ENCODE peak calls at places on chromosome 3, in ten cellular contexts. One of them, this sample, is unnamed.
A peak's percentile ranks its signal among the peaks of the same experiment; 100 is the strongest.

GRCh38 chr3:24222165-24222805 is 272.4 kb downstream of the THRB start:
- DNase-seq in cardiac muscle cell: no peak
- DNase-seq in AG09309: peak; percentile 55
- DNase-seq in dorsolateral prefrontal cortex: no peak
- DNase-seq in uterus: no peak
- DNase-seq in left lung: no peak
- DNase-seq in PC-9: no peak
- DNase-seq in NB4: no peak
- DNase-seq in activated CD8-positive, alpha-beta T cell treated with anti-CD3 and anti-CD28 coated beads for 36 hours: no peak
- DNase-seq in neural crest cell: no peak
- DNase-seq in this sample: no peak

GRCh38 chr3:56940331-56940730 is 120.1 kb upstream of the SPATA12 start:
- DNase-seq in AG09309: no peak
- DNase-seq in PC-9: no peak
- DNase-seq in dorsolateral prefrontal cortex: peak; percentile 32
- DNase-seq in NB4: no peak
- DNase-seq in neural crest cell: no peak
- DNase-seq in uterus: no peak
- DNase-seq in activated CD8-positive, alpha-beta T cell treated with anti-CD3 and anti-CD28 coated beads for 36 hours: no peak
- DNase-seq in left lung: no peak
- DNase-seq in cardiac muscle cell: no peak
- DNase-seq in this sample: no peak

GRCh38 chr3:134008630-134009156 is 21.0 kb downstream of the SLCO2A1 start:
- DNase-seq in dorsolateral prefrontal cortex: no peak
- DNase-seq in PC-9: peak; percentile 72
- DNase-seq in AG09309: peak; percentile 67
- DNase-seq in activated CD8-positive, alpha-beta T cell treated with anti-CD3 and anti-CD28 coated beads for 36 hours: no peak
- DNase-seq in left lung: no peak
- DNase-seq in cardiac muscle cell: no peak
- DNase-seq in neural crest cell: no peak
- DNase-seq in NB4: no peak
- DNase-seq in uterus: no peak
- DNase-seq in this sample: no peak

GRCh38 chr3:156321934-156322333 is 201.6 kb downstream of the KCNAB1 start:
- DNase-seq in dorsolateral prefrontal cortex: no peak
- DNase-seq in PC-9: no peak
- DNase-seq in cardiac muscle cell: no peak
- DNase-seq in AG09309: no peak
- DNase-seq in uterus: no peak
- DNase-seq in NB4: no peak
- DNase-seq in left lung: no peak
- DNase-seq in neural crest cell: no peak
- DNase-seq in activated CD8-positive, alpha-beta T cell treated with anti-CD3 and anti-CD28 coated beads for 36 hours: no peak
- DNase-seq in this sample: no peak

GRCh38 chr3:56320907-56321306 is 147.4 kb downstream of the ERC2 start:
- DNase-seq in activated CD8-positive, alpha-beta T cell treated with anti-CD3 and anti-CD28 coated beads for 36 hours: no peak
- DNase-seq in PC-9: no peak
- DNase-seq in uterus: no peak
- DNase-seq in dorsolateral prefrontal cortex: no peak
- DNase-seq in neural crest cell: no peak
- DNase-seq in left lung: no peak
- DNase-seq in NB4: no peak
- DNase-seq in cardiac muscle cell: no peak
- DNase-seq in AG09309: no peak
- DNase-seq in this sample: no peak

GRCh38 chr3:181316481-181316880 is 326.9 kb upstream of the DNAJC19 start:
- DNase-seq in uterus: no peak
- DNase-seq in dorsolateral prefrontal cortex: no peak
- DNase-seq in activated CD8-positive, alpha-beta T cell treated with anti-CD3 and anti-CD28 coated beads for 36 hours: peak; percentile 3
- DNase-seq in PC-9: no peak
- DNase-seq in neural crest cell: peak; percentile 15
- DNase-seq in NB4: peak; percentile 33
- DNase-seq in left lung: no peak
- DNase-seq in AG09309: no peak
- DNase-seq in cardiac muscle cell: peak; percentile 52
- DNase-seq in this sample: no peak

GRCh38 chr3:192812736-192813383 is 85.5 kb upstream of the FGF12 start:
- DNase-seq in neural crest cell: peak; percentile 50
- DNase-seq in cardiac muscle cell: peak; percentile 62
- DNase-seq in NB4: peak; percentile 54
- DNase-seq in activated CD8-positive, alpha-beta T cell treated with anti-CD3 and anti-CD28 coated beads for 36 hours: peak; percentile 41
- DNase-seq in AG09309: peak; percentile 43
- DNase-seq in uterus: no peak
- DNase-seq in dorsolateral prefrontal cortex: peak; percentile 37
- DNase-seq in left lung: no peak
- DNase-seq in PC-9: peak; percentile 71
- DNase-seq in this sample: no peak

GRCh38 chr3:117019082-117019713 is 309.6 kb downstream of the TUSC7 start:
- DNase-seq in NB4: peak; percentile 56
- DNase-seq in PC-9: no peak
- DNase-seq in dorsolateral prefrontal cortex: peak; percentile 31
- DNase-seq in left lung: no peak
- DNase-seq in uterus: peak; percentile 53
- DNase-seq in cardiac muscle cell: peak; percentile 75
- DNase-seq in neural crest cell: peak; percentile 59
- DNase-seq in activated CD8-positive, alpha-beta T cell treated with anti-CD3 and anti-CD28 coated beads for 36 hours: peak; percentile 54
- DNase-seq in AG09309: peak; percentile 20
- DNase-seq in this sample: peak; percentile 48

GRCh38 chr3:8723612-8724011 is 10.0 kb upstream of the CAV3 start:
- DNase-seq in left lung: no peak
- DNase-seq in dorsolateral prefrontal cortex: no peak
- DNase-seq in activated CD8-positive, alpha-beta T cell treated with anti-CD3 and anti-CD28 coated beads for 36 hours: no peak
- DNase-seq in uterus: no peak
- DNase-seq in NB4: no peak
- DNase-seq in cardiac muscle cell: no peak
- DNase-seq in AG09309: no peak
- DNase-seq in neural crest cell: no peak
- DNase-seq in PC-9: no peak
- DNase-seq in this sample: no peak

GRCh38 chr3:175911937-175912336 is 1052.8 kb downstream of the NAALADL2 start:
- DNase-seq in left lung: no peak
- DNase-seq in AG09309: no peak
- DNase-seq in activated CD8-positive, alpha-beta T cell treated with anti-CD3 and anti-CD28 coated beads for 36 hours: no peak
- DNase-seq in PC-9: no peak
- DNase-seq in dorsolateral prefrontal cortex: no peak
- DNase-seq in uterus: no peak
- DNase-seq in NB4: no peak
- DNase-seq in neural crest cell: no peak
- DNase-seq in cardiac muscle cell: no peak
- DNase-seq in this sample: no peak

GRCh38 chr3:88019024-88019423 is 39.8 kb downstream of the CGGBP1 start:
- DNase-seq in neural crest cell: no peak
- DNase-seq in AG09309: no peak
- DNase-seq in dorsolateral prefrontal cortex: no peak
- DNase-seq in left lung: no peak
- DNase-seq in NB4: no peak
- DNase-seq in activated CD8-positive, alpha-beta T cell treated with anti-CD3 and anti-CD28 coated beads for 36 hours: no peak
- DNase-seq in cardiac muscle cell: no peak
- DNase-seq in PC-9: no peak
- DNase-seq in uterus: no peak
- DNase-seq in this sample: no peak

GRCh38 chr3:55724851-55725250 is 237.7 kb upstream of the WNT5A start:
- DNase-seq in dorsolateral prefrontal cortex: no peak
- DNase-seq in uterus: no peak
- DNase-seq in NB4: no peak
- DNase-seq in AG09309: no peak
- DNase-seq in left lung: no peak
- DNase-seq in PC-9: no peak
- DNase-seq in neural crest cell: no peak
- DNase-seq in activated CD8-positive, alpha-beta T cell treated with anti-CD3 and anti-CD28 coated beads for 36 hours: no peak
- DNase-seq in cardiac muscle cell: no peak
- DNase-seq in this sample: no peak

GRCh38 chr3:146390967-146391366 is 78.4 kb downstream of the PLSCR2 start:
- DNase-seq in dorsolateral prefrontal cortex: no peak
- DNase-seq in left lung: no peak
- DNase-seq in neural crest cell: no peak
- DNase-seq in PC-9: no peak
- DNase-seq in NB4: no peak
- DNase-seq in cardiac muscle cell: no peak
- DNase-seq in activated CD8-positive, alpha-beta T cell treated with anti-CD3 and anti-CD28 coated beads for 36 hours: no peak
- DNase-seq in AG09309: peak; percentile 66
- DNase-seq in uterus: no peak
- DNase-seq in this sample: no peak

GRCh38 chr3:31361391-31362273 is 171.1 kb upstream of the STT3B start:
- DNase-seq in neural crest cell: no peak
- DNase-seq in left lung: no peak
- DNase-seq in PC-9: no peak
- DNase-seq in uterus: no peak
- DNase-seq in NB4: no peak
- DNase-seq in activated CD8-positive, alpha-beta T cell treated with anti-CD3 and anti-CD28 coated beads for 36 hours: no peak
- DNase-seq in cardiac muscle cell: no peak
- DNase-seq in dorsolateral prefrontal cortex: no peak
- DNase-seq in AG09309: peak; percentile 67
- DNase-seq in this sample: no peak

GRCh38 chr3:69809076-69809835 is 70.0 kb downstream of the MITF start:
- DNase-seq in activated CD8-positive, alpha-beta T cell treated with anti-CD3 and anti-CD28 coated beads for 36 hours: no peak
- DNase-seq in neural crest cell: no peak
- DNase-seq in cardiac muscle cell: no peak
- DNase-seq in NB4: no peak
- DNase-seq in AG09309: no peak
- DNase-seq in left lung: no peak
- DNase-seq in dorsolateral prefrontal cortex: no peak
- DNase-seq in uterus: no peak
- DNase-seq in PC-9: no peak
- DNase-seq in this sample: no peak
- TF ChIP-seq CTCF in activated CD8-positive, alpha-beta T cell treated with anti-CD3 and anti-CD28 coated beads for 36 hours: no peak
- TF ChIP-seq CTCF in neural crest cell: no peak
- TF ChIP-seq CTCF in cardiac muscle cell: no peak
- TF ChIP-seq CTCF in NB4: no peak
- TF ChIP-seq CTCF in AG09309: no peak
- TF ChIP-seq CTCF in left lung: no peak
- TF ChIP-seq CTCF in dorsolateral prefrontal cortex: no peak
- TF ChIP-seq CTCF in uterus: no peak
- TF ChIP-seq CTCF in PC-9: no peak
- TF ChIP-seq CTCF in this sample: no peak

DNA sequence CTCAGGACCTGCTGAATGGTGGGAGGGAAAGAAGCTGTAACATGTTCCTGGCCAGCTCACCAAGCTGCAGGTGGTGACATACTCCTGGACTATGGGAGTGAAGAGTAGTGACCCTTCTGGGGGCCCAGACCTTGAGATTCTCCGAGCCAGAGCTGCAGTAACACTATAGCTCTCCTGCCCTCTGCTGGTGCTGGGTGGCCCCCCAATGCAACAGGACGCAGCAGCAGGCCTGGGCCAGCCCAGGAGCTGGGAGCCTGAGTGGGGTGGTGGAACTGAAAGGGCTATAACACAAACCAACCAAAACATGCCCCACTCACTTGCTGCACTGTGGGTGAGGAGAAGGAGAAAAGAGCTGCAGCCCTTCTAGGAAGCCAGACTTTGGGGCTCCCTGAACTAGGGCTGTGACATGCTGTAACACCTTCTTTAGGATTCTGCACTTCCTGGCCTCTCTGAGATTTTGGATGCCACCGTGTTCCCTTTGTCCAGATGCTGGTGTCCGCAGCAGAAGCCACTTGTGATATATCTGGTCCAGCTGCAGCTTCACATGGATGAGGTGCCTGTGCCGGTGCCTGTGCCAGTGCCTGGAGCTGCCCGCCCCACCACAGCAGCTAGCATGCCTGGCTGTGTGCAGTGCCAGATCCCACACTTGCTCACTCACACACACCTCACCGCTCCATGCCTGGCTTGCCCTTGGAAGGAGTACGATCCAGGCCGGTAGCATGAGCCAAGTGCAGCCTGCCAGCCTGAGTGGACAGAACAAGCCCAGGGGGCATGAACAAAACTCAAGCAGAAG is 636.8 kb upstream of the KCNMB2 start:
- DNase-seq in uterus: no peak
- DNase-seq in NB4: no peak
- DNase-seq in left lung: peak; percentile 47
- DNase-seq in cardiac muscle cell: no peak
- DNase-seq in AG09309: no peak
- DNase-seq in PC-9: no peak
- DNase-seq in dorsolateral prefrontal cortex: no peak
- DNase-seq in activated CD8-positive, alpha-beta T cell treated with anti-CD3 and anti-CD28 coated beads for 36 hours: no peak
- DNase-seq in neural crest cell: no peak
- DNase-seq in this sample: no peak
- TF ChIP-seq CTCF in uterus: no peak
- TF ChIP-seq CTCF in NB4: no peak
- TF ChIP-seq CTCF in left lung: no peak
- TF ChIP-seq CTCF in cardiac muscle cell: no peak
- TF ChIP-seq CTCF in AG09309: no peak
- TF ChIP-seq CTCF in PC-9: no peak
- TF ChIP-seq CTCF in dorsolateral prefrontal cortex: no peak
- TF ChIP-seq CTCF in activated CD8-positive, alpha-beta T cell treated with anti-CD3 and anti-CD28 coated beads for 36 hours: no peak
- TF ChIP-seq CTCF in neural crest cell: no peak
- TF ChIP-seq CTCF in this sample: no peak

GRCh38 chr3:97821810-97822775 is at the start of gene CRYBG3:
- DNase-seq in dorsolateral prefrontal cortex: peak; percentile 54
- DNase-seq in AG09309: no peak
- DNase-seq in PC-9: peak; percentile 77
- DNase-seq in activated CD8-positive, alpha-beta T cell treated with anti-CD3 and anti-CD28 coated beads for 36 hours: peak; percentile 83
- DNase-seq in neural crest cell: peak; percentile 62
- DNase-seq in cardiac muscle cell: peak; percentile 91
- DNase-seq in NB4: peak; percentile 90
- DNase-seq in uterus: peak; percentile 82
- DNase-seq in left lung: peak; percentile 96
- DNase-seq in this sample: peak; percentile 68

GRCh38 chr3:97823503-97824004 is 1.7 kb downstream of the CRYBG3 start:
- DNase-seq in uterus: no peak
- DNase-seq in activated CD8-positive, alpha-beta T cell treated with anti-CD3 and anti-CD28 coated beads for 36 hours: no peak
- DNase-seq in left lung: no peak
- DNase-seq in AG09309: no peak
- DNase-seq in NB4: peak; percentile 11
- DNase-seq in neural crest cell: no peak
- DNase-seq in dorsolateral prefrontal cortex: no peak
- DNase-seq in cardiac muscle cell: peak; percentile 38
- DNase-seq in PC-9: no peak
- DNase-seq in this sample: no peak

GRCh38 chr3:97820780-97821179 is 1.0 kb upstream of the CRYBG3 start:
- DNase-seq in PC-9: no peak
- DNase-seq in left lung: no peak
- DNase-seq in AG09309: no peak
- DNase-seq in cardiac muscle cell: no peak
- DNase-seq in dorsolateral prefrontal cortex: no peak
- DNase-seq in uterus: no peak
- DNase-seq in neural crest cell: no peak
- DNase-seq in activated CD8-positive, alpha-beta T cell treated with anti-CD3 and anti-CD28 coated beads for 36 hours: no peak
- DNase-seq in NB4: peak; percentile 3
- DNase-seq in this sample: no peak

GRCh38 chr3:97823081-97823480 is 1.3 kb downstream of the CRYBG3 start:
- DNase-seq in cardiac muscle cell: no peak
- DNase-seq in AG09309: no peak
- DNase-seq in PC-9: no peak
- DNase-seq in dorsolateral prefrontal cortex: no peak
- DNase-seq in activated CD8-positive, alpha-beta T cell treated with anti-CD3 and anti-CD28 coated beads for 36 hours: no peak
- DNase-seq in NB4: no peak
- DNase-seq in neural crest cell: no peak
- DNase-seq in uterus: no peak
- DNase-seq in left lung: no peak
- DNase-seq in this sample: no peak

GRCh38 chr3:97821413-97821809 is 400 bp upstream of the CRYBG3 start:
- DNase-seq in NB4: no peak
- DNase-seq in uterus: no peak
- DNase-seq in cardiac muscle cell: peak; percentile 62
- DNase-seq in PC-9: peak; percentile 75
- DNase-seq in left lung: peak; percentile 88
- DNase-seq in activated CD8-positive, alpha-beta T cell treated with anti-CD3 and anti-CD28 coated beads for 36 hours: peak; percentile 65
- DNase-seq in dorsolateral prefrontal cortex: peak; percentile 9
- DNase-seq in neural crest cell: peak; percentile 19
- DNase-seq in AG09309: no peak
- DNase-seq in this sample: peak; percentile 24
- TF ChIP-seq CTCF in NB4: no peak
- TF ChIP-seq CTCF in uterus: peak; percentile 4
- TF ChIP-seq CTCF in cardiac muscle cell: no peak
- TF ChIP-seq CTCF in PC-9: no peak
- TF ChIP-seq CTCF in left lung: no peak
- TF ChIP-seq CTCF in activated CD8-positive, alpha-beta T cell treated with anti-CD3 and anti-CD28 coated beads for 36 hours: no peak
- TF ChIP-seq CTCF in dorsolateral prefrontal cortex: no peak
- TF ChIP-seq CTCF in neural crest cell: no peak
- TF ChIP-seq CTCF in AG09309: no peak
- TF ChIP-seq CTCF in this sample: no peak

GRCh38 chr3:27943106-27943505 is 221.0 kb upstream of the EOMES start:
- DNase-seq in cardiac muscle cell: peak; percentile 55
- DNase-seq in AG09309: no peak
- DNase-seq in dorsolateral prefrontal cortex: no peak
- DNase-seq in neural crest cell: no peak
- DNase-seq in PC-9: no peak
- DNase-seq in NB4: peak; percentile 11
- DNase-seq in left lung: no peak
- DNase-seq in uterus: no peak
- DNase-seq in activated CD8-positive, alpha-beta T cell treated with anti-CD3 and anti-CD28 coated beads for 36 hours: peak; percentile 37
- DNase-seq in this sample: no peak
- TF ChIP-seq CTCF in cardiac muscle cell: peak; percentile 59
- TF ChIP-seq CTCF in AG09309: peak; percentile 56
- TF ChIP-seq CTCF in dorsolateral prefrontal cortex: no peak
- TF ChIP-seq CTCF in neural crest cell: peak; percentile 41
- TF ChIP-seq CTCF in PC-9: peak; percentile 56
- TF ChIP-seq CTCF in NB4: peak; percentile 25
- TF ChIP-seq CTCF in left lung: no peak
- TF ChIP-seq CTCF in uterus: no peak
- TF ChIP-seq CTCF in activated CD8-positive, alpha-beta T cell treated with anti-CD3 and anti-CD28 coated beads for 36 hours: no peak
- TF ChIP-seq CTCF in this sample: peak; percentile 50